ENCODE peak calls at places on chromosomes 5 and 9, in four cellular contexts. Q, O, D and G are unnamed samples.

GRCh38 chr9:109114670-109115069 is 5.1 kb downstream of the TMEM245 start:
- DNase-seq in O (no peak), D (no peak), Q (peak; percentile 44), G (peak; percentile 29)

GRCh38 chr9:99120256-99120655 is 15.3 kb downstream of the TGFBR1 start:
- DNase-seq in D (no peak), Q (no peak), O (no peak), G (no peak)

GRCh38 chr9:128361981-128362646 is 9.1 kb upstream of the URM1 start:
- DNase-seq in D (peak; percentile 85), Q (no peak), O (peak; percentile 86), G (peak; percentile 80)

GRCh38 chr9:113673726-113674125 is 202.4 kb upstream of the ZNF618 start:
- DNase-seq in D (no peak), Q (no peak), O (no peak), G (no peak)

GRCh38 chr9:115925424-115925823 is 228.2 kb upstream of the PAPPA start:
- DNase-seq in O (no peak), Q (no peak), D (no peak), G (no peak)

GRCh38 chr9:133054966-133055365 is 6.8 kb upstream of the CEL start:
- DNase-seq in D (no peak), Q (no peak), O (no peak), G (peak; percentile 41)

GRCh38 chr5:43019615-43020293 is 20.4 kb downstream of the ANXA2R start:
- DNase-seq in D (peak; percentile 72), O (peak; percentile 58), Q (peak; percentile 65), G (peak; percentile 90)

GRCh38 chr5:157689942-157690689 is 18.8 kb downstream of the C5orf52 start:
- DNase-seq in Q (no peak), O (no peak), D (no peak), G (no peak)

GRCh38 chr5:172403191-172403794 is 51.0 kb downstream of the SH3PXD2B start:
- DNase-seq in Q (no peak), O (no peak), D (peak; percentile 57), G (peak; percentile 79)

GRCh38 chr5:96331210-96331609 is 101.8 kb downstream of the PCSK1 start:
- DNase-seq in Q (no peak), D (no peak), O (no peak), G (no peak)

DNA sequence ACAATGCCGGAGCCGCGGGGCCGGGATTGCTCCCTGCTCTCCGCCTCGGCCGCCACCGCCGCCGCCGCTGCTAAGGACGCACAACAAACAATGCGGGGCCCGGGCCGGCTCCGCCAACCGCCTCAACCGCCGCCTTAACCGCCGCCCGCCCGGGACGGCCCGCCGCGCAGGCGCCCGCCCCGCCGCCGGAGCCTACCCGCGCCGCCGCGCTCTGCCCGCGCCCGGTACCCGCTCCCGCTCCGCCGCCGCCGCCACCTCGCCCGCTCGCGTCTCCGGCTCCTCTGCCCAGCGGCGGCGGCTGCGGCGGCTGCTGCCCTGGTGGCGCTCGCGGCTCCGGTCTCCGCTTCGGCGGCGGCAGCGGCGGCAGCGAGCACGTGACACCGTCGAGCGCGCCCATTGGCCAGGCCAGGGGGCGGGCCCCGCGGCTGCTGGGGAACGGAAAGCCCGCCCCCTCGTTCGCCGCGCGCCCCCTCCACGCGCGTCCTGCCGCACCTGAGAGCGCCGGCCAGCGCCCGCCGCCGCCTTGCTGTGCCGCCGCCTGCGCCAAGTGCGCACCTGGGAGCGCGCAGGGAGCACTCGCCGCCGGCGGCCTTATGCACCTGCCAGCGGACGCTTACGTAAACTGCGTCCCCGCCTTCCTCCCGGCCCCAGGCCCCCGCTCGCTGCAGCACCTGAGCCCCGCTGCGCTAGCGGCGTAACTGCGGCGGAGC is at the start of gene STRBP:
- DNase-seq in D (peak; percentile 90), Q (peak; percentile 41), O (peak; percentile 99), G (peak; percentile 73)
- TF ChIP-seq CTCF in D (peak; percentile 2), Q (peak; percentile 30), O (peak; percentile 48), G (no peak)

GRCh38 chr5:82938901-82939300 is 138.3 kb downstream of the TMEM167A start:
- DNase-seq in Q (no peak), D (no peak), O (no peak), G (peak; percentile 10)
- TF ChIP-seq CTCF in Q (no peak), D (no peak), O (no peak), G (no peak)

DNA sequence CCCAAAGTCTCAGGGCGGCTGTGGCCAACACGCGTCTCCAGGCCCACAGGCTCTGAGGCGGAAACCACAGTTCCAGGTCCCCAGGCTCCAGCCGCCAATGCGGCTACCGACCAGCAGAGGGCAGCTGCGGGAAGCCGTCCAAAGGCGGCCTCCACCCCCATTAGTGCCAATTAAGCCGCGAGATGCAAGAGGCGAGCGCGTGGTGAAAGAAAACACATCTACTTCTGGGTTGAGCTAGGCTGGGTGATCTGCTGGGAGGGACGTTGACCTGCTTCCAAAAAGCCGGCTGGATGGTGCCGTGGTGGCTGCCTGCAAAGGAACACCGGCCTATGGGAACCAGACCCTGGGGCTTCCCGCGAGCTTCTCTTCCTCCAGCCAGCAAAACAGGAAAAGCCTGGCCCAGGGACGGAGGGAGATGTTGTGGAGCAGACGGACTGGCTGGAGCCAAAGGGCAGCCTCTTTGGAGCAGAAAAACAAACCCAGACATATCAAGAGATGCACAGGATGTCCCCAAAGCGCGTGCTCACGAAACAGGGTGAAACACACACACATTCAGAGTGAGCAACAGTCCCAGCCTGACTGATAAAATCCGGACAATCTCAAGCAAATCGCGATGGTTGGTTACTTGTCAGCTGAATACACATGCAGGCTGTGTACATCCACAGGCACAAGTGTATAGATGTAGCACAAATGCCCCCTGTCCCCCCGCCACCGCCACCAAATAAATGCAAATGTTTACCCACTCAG is 187.1 kb upstream of the BRINP1 start:
- DNase-seq in Q (peak; percentile 20), D (peak; percentile 72), O (peak; percentile 71), G (peak; percentile 47)
- TF ChIP-seq CTCF in Q (peak; percentile 82), D (peak; percentile 66), O (peak; percentile 96), G (peak; percentile 95)

GRCh38 chr5:39588176-39588575 is 163.4 kb upstream of the DAB2 start:
- DNase-seq in O (no peak), Q (no peak), D (no peak), G (no peak)
- TF ChIP-seq CTCF in O (no peak), Q (no peak), D (no peak), G (no peak)

GRCh38 chr9:126207256-126207655 is 119.4 kb upstream of the MVB12B start:
- DNase-seq in Q (no peak), D (no peak), O (no peak), G (no peak)
- TF ChIP-seq CTCF in Q (no peak), D (no peak), O (no peak), G (no peak)

DNA sequence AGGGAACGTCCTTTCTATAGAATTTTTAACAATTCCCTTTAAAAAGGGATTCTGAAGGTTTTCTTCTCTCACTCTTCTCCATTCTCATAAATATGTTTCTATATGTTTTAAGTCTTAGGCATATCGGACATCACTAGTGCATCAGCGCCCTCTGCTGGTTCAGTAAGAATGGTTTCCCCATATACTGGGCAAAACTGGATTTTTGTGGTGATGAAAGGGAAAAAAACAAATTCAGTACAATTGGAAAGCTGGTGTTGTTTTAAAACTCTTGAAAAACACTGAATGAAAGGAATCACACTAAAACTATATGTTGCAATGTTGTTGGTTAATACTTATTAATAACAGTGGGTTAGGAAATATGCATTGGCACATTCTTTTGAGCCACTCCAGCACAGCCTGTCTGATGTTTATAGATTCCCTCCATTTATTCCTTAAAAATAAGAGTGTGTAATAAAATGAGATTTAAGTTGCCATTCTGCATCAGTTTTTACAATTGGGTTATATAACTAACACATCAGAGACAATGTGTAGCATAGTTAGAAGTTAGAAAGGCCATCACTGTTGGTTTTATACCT is 15.8 kb downstream of the CWC27 start:
- DNase-seq in D (peak; percentile 62), O (peak; percentile 18), Q (no peak), G (peak; percentile 82)
- TF ChIP-seq CTCF in D (peak; percentile 78), O (peak; percentile 61), Q (peak; percentile 91), G (peak; percentile 75)

DNA sequence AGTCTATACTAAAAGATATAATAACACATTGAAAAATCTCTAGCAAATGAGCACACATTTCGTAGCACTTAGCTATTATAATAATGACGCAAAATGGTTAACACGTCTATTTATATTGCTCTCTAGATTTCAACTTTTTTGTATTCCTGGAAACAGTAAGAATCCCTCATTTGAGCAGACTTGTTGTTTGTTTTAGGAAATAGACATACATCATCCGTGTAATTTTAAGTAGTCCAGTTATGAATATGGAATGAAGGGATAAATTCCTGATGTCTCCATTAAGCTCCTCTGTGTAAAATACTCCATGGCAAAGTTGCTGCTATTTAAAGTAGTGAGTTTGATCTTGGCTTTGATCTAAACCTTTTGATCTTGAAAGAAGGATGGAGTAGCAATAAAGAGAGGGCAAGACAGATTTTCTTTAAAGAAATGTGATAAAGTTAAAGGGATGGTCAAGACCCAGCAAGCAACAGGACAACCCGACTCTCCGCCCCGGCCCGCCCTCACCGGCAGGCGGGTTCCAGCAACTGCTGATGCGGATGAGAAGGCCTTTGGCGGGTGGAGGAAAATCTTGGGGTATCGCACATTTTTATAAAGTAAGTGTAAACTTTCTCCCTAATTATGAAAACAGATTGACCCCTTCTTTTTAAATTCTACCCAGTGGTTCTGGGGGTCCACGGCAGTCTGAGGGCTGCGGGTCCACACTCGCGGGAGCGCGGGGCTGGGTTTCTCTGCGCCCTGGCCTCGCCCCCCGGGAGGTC is 277.4 kb downstream of the AOPEP start:
- DNase-seq in O (peak; percentile 74), Q (no peak), D (peak; percentile 56), G (peak; percentile 76)
- TF ChIP-seq CTCF in O (no peak), Q (peak; percentile 23), D (no peak), G (no peak)

GRCh38 chr5:125316386-125316785 is 569.9 kb upstream of the ZNF608 start:
- DNase-seq in Q (no peak), O (no peak), D (no peak), G (no peak)

GRCh38 chr5:125311743-125312142 is 565.3 kb upstream of the ZNF608 start:
- DNase-seq in O (no peak), Q (peak; percentile 87), D (no peak), G (peak; percentile 85)

GRCh38 chr5:125316913-125317545 is 570.6 kb upstream of the ZNF608 start:
- DNase-seq in D (no peak), Q (no peak), O (no peak), G (no peak)

GRCh38 chr5:125310749-125311148 is 564.3 kb upstream of the ZNF608 start:
- DNase-seq in O (no peak), D (no peak), Q (peak; percentile 76), G (no peak)

DNA sequence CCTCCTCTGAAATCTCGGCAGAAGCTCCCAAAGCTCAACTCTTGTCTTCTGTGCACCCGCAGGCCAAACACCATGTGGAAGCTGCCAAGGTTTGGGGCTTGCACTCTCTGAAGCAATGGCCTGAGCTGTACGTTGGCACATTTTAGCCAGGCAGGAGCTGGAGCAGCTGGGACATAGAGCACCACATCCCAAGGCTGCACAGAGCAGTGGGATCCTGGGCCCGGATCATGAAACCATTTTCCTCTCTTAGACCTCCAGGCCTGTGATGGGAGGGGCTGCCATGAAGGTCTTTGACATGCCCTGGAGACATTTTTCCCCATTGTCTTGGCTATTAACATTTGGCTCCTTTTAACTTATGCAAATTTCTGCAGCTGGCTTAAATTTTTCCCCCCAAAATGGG is 567.1 kb upstream of the ZNF608 start:
- DNase-seq in O (no peak), Q (no peak), D (no peak), G (no peak)
- TF ChIP-seq CTCF in O (no peak), Q (no peak), D (no peak), G (no peak)

GRCh38 chr5:133996683-133997252 is 8.0 kb downstream of the VDAC1 start:
- DNase-seq in D (no peak), O (no peak), Q (no peak), G (no peak)
- TF ChIP-seq CTCF in D (no peak), O (peak; percentile 38), Q (peak; percentile 58), G (peak; percentile 69)